ENCODE peak calls at places on chromosomes 13 and 19, in five cellular contexts. Y is K562, P is esophagus muscularis mucosa, W is A549, C is upper lobe of left lung. J is an unnamed sample.

GRCh38 chr13:76019421-76020044 is 383.4 kb downstream of the LMO7 start:
- DNase-seq in Y (no peak), P (no peak), W (peak; percentile 18), C (no peak), J (no peak)

GRCh38 chr13:31200636-31200970 is 828 bp downstream of the B3GLCT start:
- DNase-seq in Y (no peak), P (no peak), W (peak; percentile 36), C (peak; percentile 41), J (peak; percentile 38)

GRCh38 chr13:24842533-24843278 is 78.7 kb downstream of the RNF17 start:
- DNase-seq in Y (no peak), P (no peak), W (no peak), C (peak; percentile 68), J (no peak)

GRCh38 chr19:3699071-3699740 is 1.1 kb downstream of the PIP5K1C start:
- DNase-seq in Y (peak; percentile 67), P (no peak), W (no peak), C (peak; percentile 47), J (peak; percentile 37)

GRCh38 chr13:104577029-104577820 is 1511.0 kb upstream of the SLC10A2 start:
- DNase-seq in Y (no peak), P (no peak), W (no peak), C (no peak), J (no peak)

GRCh38 chr19:38388310-38389100 is at the start of gene SPRED3:
- DNase-seq in Y (peak; percentile 50), P (no peak), W (peak; percentile 78), C (peak; percentile 40), J (peak; percentile 44)

GRCh38 chr19:46287585-46287984 is 9.3 kb upstream of the HIF3A start:
- DNase-seq in Y (peak; percentile 48), P (no peak), W (peak; percentile 52), C (no peak), J (no peak)

GRCh38 chr19:53409505-53410204 is 14.7 kb downstream of the ZNF765 start:
- DNase-seq in Y (no peak), P (no peak), W (no peak), C (no peak), J (no peak)

GRCh38 chr19:38122402-38123093 is 101.5 kb downstream of the DPF1 start:
- DNase-seq in Y (peak; percentile 90), P (no peak), W (no peak), C (no peak), J (no peak)

DNA sequence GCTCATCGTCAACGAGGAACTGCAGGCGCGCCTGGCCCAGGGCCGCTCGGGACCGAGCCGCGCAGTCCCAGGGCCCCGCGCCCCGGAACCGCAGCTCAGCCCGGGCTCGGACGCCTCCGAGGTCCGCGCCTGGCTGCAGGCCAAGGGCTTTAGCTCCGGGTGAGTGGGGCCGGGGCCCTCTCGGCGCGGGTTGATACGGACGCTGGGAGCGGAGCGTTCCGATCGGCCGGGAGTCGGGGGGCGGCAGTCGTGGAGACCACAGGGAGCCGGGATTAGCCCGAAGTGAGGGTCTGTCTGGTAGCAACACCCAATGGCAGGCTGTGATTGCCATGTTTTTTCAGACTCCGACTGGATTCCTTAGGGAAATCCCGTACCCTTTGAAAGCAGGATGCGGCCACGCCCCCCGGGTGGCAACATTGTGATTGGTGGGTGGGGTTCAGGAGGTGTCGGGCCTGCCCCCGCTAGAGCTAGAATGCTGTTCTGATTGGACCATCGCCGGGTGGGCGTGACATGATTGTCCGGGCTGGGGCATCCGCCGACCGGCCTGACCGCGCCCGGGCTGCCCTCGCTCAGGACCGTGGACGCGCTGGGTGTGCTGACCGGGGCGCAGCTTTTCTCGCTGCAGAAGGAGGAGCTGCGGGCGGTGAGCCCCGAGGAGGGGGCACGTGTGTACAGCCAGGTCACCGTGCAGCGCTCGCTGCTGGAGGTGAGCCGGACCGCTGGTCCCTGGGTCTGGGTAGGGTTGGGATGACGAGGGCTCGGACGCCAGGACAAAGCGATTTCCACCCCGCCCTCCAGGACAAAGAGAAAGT is 11.3 kb downstream of the EPS8L1 start:
- DNase-seq in Y (no peak), P (peak; percentile 98), W (no peak), C (peak; percentile 91), J (peak; percentile 95)
- H3K27ac ChIP-seq in Y (no peak overlapping the region), P (peak overlapping the region; percentile 20), W (no peak overlapping the region), C (peak overlapping the region; percentile 35), J (no peak overlapping the region)

DNA sequence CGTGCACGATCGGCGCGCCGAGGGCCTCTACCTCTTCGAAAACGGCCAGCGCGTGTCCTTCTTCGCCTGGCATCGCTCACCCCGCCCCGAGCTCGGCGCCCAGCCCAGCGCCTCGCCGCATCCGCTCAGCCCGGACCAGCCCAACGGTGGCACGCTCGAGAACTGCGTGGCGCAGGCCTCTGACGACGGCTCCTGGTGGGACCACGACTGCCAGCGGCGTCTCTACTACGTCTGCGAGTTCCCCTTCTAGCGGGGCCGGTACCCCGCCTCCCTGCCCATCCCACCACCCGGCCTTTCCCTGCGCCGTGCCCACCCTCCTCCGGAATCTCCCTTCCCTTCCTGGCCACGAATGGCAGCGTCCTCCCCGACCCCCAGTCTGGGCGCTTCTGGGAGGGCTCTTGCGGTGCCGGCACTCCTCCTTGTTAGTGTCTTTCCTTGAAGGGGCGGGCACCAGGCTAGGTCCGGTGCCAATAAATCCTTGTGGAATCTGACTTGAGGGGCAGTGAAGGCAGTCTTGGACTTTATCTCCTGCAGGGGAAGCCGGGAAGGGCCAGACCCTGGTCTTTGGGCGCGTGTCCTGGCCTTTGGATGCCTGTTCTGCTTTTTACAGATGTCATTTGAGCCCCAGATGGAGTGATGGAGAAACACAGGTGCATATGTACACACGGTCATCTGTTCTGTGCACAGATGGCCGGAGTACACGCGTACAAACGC is 2.2 kb downstream of the CLEC11A start:
- DNase-seq in Y (no peak), P (no peak), W (no peak), C (no peak), J (no peak)
- TF ChIP-seq EP300 in Y (no peak), P (no peak), W (no peak), C (no peak), J (no peak)

GRCh38 chr19:2426661-2427322 is 594 bp downstream of the TIMM13 start:
- DNase-seq in Y (peak; percentile 90), P (no peak), W (peak; percentile 59), C (peak; percentile 37), J (peak; percentile 49)

GRCh38 chr19:2429917-2430570 is 2.7 kb upstream of the TIMM13 start:
- DNase-seq in Y (no peak), P (no peak), W (no peak), C (no peak), J (no peak)

GRCh38 chr19:2427323-2428026 is at the start of gene TIMM13:
- DNase-seq in Y (peak; percentile 91), P (peak; percentile 99), W (peak; percentile 94), C (peak; percentile 96), J (peak; percentile 97)

GRCh38 chr19:2428027-2428690 is 773 bp upstream of the TIMM13 start:
- DNase-seq in Y (no peak), P (no peak), W (no peak), C (no peak), J (peak; percentile 58)

DNA sequence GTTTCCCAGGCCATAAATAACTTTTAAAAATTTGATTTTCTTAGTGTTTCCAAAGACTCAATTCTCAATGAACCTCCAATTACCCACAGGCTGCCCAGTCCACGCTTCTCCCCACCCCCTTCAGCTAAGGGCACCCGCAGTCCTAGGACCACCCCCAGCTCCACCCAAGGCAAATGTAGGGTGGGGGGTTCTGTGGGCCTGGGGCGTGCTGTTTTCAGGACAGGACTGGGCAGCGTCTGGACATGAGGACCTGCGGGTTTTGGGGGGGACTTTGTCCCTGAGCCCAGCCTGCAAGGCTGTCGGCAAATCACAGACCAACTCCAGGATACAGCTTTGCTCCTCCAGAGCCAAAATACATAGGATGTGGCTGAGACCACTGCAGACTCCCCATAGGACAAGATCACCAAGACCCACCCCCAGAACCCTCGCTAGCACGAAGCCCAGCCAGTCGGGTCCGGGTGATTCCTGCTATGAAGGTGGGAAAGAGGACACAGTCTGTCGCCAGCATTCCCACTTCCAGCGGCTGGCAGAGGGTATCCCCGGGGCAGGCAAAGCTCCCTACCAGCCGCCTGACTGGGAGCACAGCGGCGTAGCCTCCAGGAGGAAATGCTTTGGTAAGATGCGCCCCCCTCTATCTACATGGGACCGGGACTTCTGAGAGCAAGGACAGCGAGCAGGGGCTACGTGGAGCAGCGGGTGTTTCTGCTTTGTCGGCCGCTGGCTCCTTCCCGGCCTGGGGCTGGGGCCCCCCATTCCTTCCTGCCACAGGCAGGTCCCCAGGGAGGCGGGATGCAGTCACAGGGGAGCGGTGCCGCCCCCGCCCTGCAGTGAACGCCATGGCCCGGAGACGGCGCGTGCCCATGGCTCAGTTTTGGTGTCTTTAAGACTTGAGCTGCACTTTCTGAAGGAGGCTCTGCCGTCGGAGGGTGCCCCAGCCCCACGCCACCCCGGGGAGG is 1.6 kb upstream of the TIMM13 start:
- DNase-seq in Y (no peak), P (no peak), W (no peak), C (no peak), J (no peak)
- H3K27ac ChIP-seq in Y (no peak overlapping the region), P (peak overlapping the region; percentile 98), W (no peak overlapping the region), C (peak overlapping the region; percentile 98), J (no peak overlapping the region)

GRCh38 chr19:18514800-18515682 is 6.8 kb downstream of the ELL start:
- DNase-seq in Y (no peak), P (no peak), W (peak; percentile 64), C (peak; percentile 91), J (peak; percentile 92)
- TF ChIP-seq EP300 in Y (no peak), P (no peak), W (no peak), C (no peak), J (peak; percentile 18)

DNA sequence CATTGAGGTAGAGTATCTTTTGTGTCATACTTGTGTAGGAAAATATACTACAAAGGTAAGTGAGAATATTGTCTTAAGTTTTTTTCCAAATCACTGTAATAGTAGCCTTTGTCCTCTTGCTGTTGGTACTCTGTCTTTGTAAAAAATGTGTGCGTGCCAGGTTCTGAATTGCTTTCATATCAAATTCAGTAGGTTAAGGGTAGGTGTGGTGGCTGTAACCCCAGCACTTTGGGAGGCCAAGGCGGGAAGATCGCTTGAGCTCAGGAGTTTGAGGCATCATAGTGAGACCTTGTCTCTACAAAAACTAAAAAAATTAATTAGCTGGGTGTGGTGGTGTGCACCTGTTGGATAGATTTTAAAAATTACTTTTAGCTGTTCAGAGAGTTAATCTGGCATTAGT is 46.6 kb downstream of the GARRE1 start:
- DNase-seq in Y (no peak), P (no peak), W (no peak), C (no peak), J (no peak)
- H3K27ac ChIP-seq in Y (no peak overlapping the region), P (no peak overlapping the region), W (no peak overlapping the region), C (no peak overlapping the region), J (no peak overlapping the region)

GRCh38 chr19:24063312-24063711 is 23.7 kb upstream of the ZNF254 start:
- DNase-seq in Y (no peak), P (no peak), W (no peak), C (no peak), J (no peak)
- TF ChIP-seq EP300 in Y (no peak), P (no peak), W (no peak), C (no peak), J (no peak)

DNA sequence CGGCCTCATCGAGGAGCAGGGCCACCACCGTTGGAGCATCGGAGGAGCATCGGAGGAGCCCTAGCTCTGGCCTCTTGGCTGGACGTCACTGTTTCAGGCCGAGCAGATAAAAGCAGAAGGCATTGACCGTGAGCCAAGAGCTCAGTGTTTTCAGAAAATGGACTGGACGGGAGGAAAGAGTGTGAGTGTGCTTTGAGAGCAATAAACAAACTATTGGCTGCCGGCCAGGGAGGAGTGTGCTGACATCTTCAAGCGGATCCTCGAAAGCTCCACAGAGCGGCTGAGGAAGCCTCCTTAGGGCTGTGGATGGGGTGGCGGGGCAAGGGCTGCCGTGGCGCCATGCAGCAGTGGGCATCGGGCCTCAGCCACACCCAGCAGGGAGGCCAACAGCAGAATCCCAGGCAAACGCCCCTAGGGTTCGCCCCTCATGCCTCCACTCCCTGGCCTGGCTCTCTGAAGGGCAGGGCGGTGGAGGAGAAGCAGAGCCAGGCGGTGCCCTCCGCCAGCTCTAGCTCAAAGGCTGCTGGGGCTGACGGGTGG is 41.8 kb downstream of the IRS2 start:
- DNase-seq in Y (no peak), P (no peak), W (no peak), C (no peak), J (peak; percentile 91)
- H3K27ac ChIP-seq in Y (no peak overlapping the region), P (no peak overlapping the region), W (peak overlapping the region; percentile 4), C (no peak overlapping the region), J (peak overlapping the region; percentile 23)

J was measured in ovary.